ENCODE peak calls at places on chromosomes 2 and 18, in four cellular contexts. One of them, this sample, is unnamed.
A peak's percentile ranks its signal among the peaks of the same experiment; 100 is the strongest.

GRCh38 chr2:204529795-204530463 is 15.3 kb upstream of the PARD3B start:
- DNase-seq in K562: no peak
- DNase-seq in H1: no peak
- DNase-seq in HepG2: no peak
- DNase-seq in this sample: no peak

GRCh38 chr2:152523091-152523490 is 188.1 kb downstream of the FMNL2 start:
- DNase-seq in K562: no peak
- DNase-seq in H1: no peak
- DNase-seq in HepG2: no peak
- DNase-seq in this sample: peak; percentile 61

GRCh38 chr2:170845343-170845742 is 28.7 kb downstream of the GAD1 start:
- DNase-seq in H1: peak; percentile 80
- DNase-seq in K562: peak; percentile 51
- DNase-seq in HepG2: no peak
- DNase-seq in this sample: no peak

GRCh38 chr2:24315669-24316068 is 44.7 kb downstream of the ITSN2 start:
- DNase-seq in H1: no peak
- DNase-seq in K562: no peak
- DNase-seq in HepG2: no peak
- DNase-seq in this sample: no peak

GRCh38 chr2:120346667-120347358 is 877 bp downstream of the INHBB start:
- DNase-seq in H1: peak; percentile 63
- DNase-seq in HepG2: no peak
- DNase-seq in K562: no peak
- DNase-seq in this sample: peak; percentile 13

GRCh38 chr2:108640731-108641130 is 78.6 kb upstream of the RANBP2 start:
- DNase-seq in HepG2: no peak
- DNase-seq in H1: no peak
- DNase-seq in K562: no peak
- DNase-seq in this sample: peak; percentile 38

GRCh38 chr2:28390857-28391563 is 1.6 kb upstream of the FOSL2 start:
- DNase-seq in HepG2: no peak
- DNase-seq in H1: peak; percentile 77
- DNase-seq in K562: no peak
- DNase-seq in this sample: peak; percentile 89

GRCh38 chr18:23151414-23152099 is 16.3 kb downstream of the CABLES1 start:
- DNase-seq in H1: no peak
- DNase-seq in K562: peak; percentile 40
- DNase-seq in HepG2: no peak
- DNase-seq in this sample: no peak

GRCh38 chr2:83055338-83056010 is 1403.6 kb downstream of the SUCLG1 start:
- DNase-seq in K562: no peak
- DNase-seq in HepG2: no peak
- DNase-seq in H1: no peak
- DNase-seq in this sample: peak; percentile 93

GRCh38 chr18:45161850-45162249 is 453.4 kb upstream of the SLC14A2 start:
- DNase-seq in K562: no peak
- DNase-seq in HepG2: no peak
- DNase-seq in H1: no peak
- DNase-seq in this sample: no peak

GRCh38 chr18:73841661-73842060 is 306.0 kb downstream of the FBXO15 start:
- DNase-seq in HepG2: no peak
- DNase-seq in H1: no peak
- DNase-seq in K562: no peak
- DNase-seq in this sample: no peak

GRCh38 chr18:8811115-8811514 is 105.8 kb downstream of the MTCL1 start:
- DNase-seq in K562: no peak
- DNase-seq in H1: no peak
- DNase-seq in HepG2: no peak
- DNase-seq in this sample: no peak

GRCh38 chr2:111207892-111208291 is 87.2 kb downstream of the BCL2L11 start:
- DNase-seq in K562: no peak
- DNase-seq in HepG2: no peak
- DNase-seq in H1: no peak
- DNase-seq in this sample: no peak

GRCh38 chr2:8138923-8139667 is 542.8 kb upstream of the ID2 start:
- DNase-seq in H1: no peak
- DNase-seq in HepG2: peak; percentile 99
- DNase-seq in K562: no peak
- DNase-seq in this sample: no peak

GRCh38 chr2:85773692-85774091 is 19.9 kb downstream of the ATOH8 start:
- DNase-seq in K562: no peak
- DNase-seq in HepG2: no peak
- DNase-seq in H1: no peak
- DNase-seq in this sample: no peak
- H3K9ac ChIP-seq in K562: no peak overlapping the region
- H3K9ac ChIP-seq in HepG2: no peak overlapping the region
- H3K9ac ChIP-seq in H1: no peak overlapping the region
- H3K9ac ChIP-seq in this sample: peak overlapping the region; percentile 88

GRCh38 chr18:76822510-76823165 is at the start of gene ZNF236:
- DNase-seq in K562: peak; percentile 80
- DNase-seq in HepG2: peak; percentile 35
- DNase-seq in H1: peak; percentile 69
- DNase-seq in this sample: peak; percentile 44

GRCh38 chr18:76821356-76821874 is 942 bp upstream of the ZNF236 start:
- DNase-seq in H1: no peak
- DNase-seq in HepG2: no peak
- DNase-seq in K562: no peak
- DNase-seq in this sample: no peak

GRCh38 chr18:76823166-76823539 is 796 bp downstream of the ZNF236 start:
- DNase-seq in HepG2: no peak
- DNase-seq in H1: peak; percentile 49
- DNase-seq in K562: no peak
- DNase-seq in this sample: no peak

GRCh38 chr18:76823574-76823973 is 1.2 kb downstream of the ZNF236 start:
- DNase-seq in K562: peak; percentile 65
- DNase-seq in H1: peak; percentile 66
- DNase-seq in HepG2: no peak
- DNase-seq in this sample: no peak

DNA sequence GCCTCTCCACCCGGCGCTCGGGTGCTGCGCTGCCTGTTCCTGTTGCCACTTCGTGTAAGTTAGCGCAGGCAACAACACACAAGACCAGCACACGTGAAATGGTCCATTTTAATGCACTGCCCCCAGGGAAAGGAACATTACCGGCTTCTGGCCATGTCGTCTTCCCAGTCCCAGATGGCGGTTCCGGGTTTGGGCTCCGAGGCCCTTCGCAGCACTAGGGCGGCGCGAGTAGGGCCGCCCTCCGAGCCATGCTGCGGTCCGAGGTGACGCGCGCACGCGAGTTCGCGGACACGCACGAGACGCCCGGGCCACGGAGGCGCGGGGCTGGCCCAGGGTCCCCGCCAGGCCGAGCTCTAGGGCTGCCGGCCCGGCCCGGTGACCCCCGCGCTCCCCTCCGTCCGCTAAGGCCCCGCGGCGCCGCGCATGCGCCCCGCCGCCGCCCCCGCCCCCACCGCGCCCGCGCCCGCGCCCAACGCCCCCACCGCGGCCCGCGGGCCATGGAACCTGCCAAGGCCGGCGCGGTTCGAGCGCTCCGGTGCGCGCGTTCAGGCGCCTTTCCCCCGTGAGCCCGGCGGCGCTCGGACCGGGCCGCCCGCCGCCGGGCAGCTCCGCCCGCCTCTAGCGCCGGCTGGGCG is 365 bp upstream of the ZNF236 start:
- DNase-seq in HepG2: no peak
- DNase-seq in K562: peak; percentile 85
- DNase-seq in H1: peak; percentile 58
- DNase-seq in this sample: peak; percentile 69
- TF ChIP-seq JUN in HepG2: no peak
- TF ChIP-seq JUN in K562: no peak
- TF ChIP-seq JUN in H1: no peak
- TF ChIP-seq JUN in this sample: no peak

DNA sequence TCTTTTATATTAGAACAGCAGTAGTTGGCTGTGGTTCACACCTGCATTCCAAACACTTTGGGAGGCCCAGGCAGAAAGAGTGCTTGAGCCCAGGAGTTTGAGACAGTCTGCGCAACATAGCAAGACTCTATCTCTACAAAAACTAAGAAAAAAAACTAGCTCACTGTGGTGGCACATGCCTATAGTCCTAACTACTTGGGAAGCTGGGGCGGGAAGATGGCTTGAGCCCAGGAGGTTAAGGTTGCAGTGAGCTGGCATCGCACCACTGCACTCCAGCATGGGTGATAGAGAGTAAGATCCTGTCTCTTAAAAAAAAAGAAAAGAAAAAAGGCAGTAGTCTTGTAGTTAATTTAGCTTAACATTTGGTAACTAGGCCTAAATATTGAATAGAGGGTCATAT is 136.6 kb downstream of the AGPS start:
- DNase-seq in H1: no peak
- DNase-seq in K562: no peak
- DNase-seq in HepG2: no peak
- DNase-seq in this sample: no peak
- H3K4me1 ChIP-seq in H1: no peaks in the 10 kb centered on the region
- H3K4me1 ChIP-seq in K562: no peaks in the 10 kb centered on the region
- H3K4me1 ChIP-seq in HepG2: no peaks in the 10 kb centered on the region
- H3K4me1 ChIP-seq in this sample: no peaks in the 10 kb centered on the region

DNA sequence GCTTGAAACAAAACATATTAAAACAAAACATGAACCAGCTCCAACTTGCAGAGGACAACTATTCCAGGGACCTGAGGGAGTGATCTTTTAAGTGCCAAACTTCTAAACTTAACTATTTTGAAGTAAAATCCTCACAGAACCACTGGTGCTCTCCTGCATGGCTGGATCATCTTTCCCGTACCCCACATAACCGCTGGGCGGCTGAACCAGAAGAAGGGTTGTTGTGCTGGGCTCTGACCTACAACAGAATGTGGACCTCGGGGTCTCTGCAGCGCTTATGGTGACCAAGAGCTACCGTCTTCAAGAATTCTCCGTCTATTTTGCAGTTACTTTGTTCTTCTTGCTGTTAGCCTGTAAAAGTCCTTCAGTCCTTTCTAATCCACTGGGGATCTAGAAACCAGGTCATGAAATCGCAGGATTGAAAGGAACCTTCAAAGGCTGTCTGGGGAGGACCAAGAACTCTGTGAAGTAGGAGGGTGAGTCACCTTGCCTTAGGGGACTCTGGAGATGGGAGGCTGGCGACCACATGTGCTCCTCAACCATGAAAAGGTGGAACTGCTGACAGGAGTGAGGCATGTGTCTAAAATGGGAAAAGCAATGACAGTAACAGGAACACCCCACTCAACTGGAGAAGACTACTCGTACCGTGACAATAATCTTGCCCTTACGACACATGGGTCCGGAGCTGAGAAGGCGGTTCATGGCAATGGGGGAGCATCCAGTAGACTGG is 46.6 kb downstream of the HDLBP start:
- DNase-seq in K562: no peak
- DNase-seq in HepG2: no peak
- DNase-seq in H1: no peak
- DNase-seq in this sample: no peak
- H3K9ac ChIP-seq in K562: no peak overlapping the region
- H3K9ac ChIP-seq in HepG2: no peak overlapping the region
- H3K9ac ChIP-seq in H1: no peak overlapping the region
- H3K9ac ChIP-seq in this sample: no peak overlapping the region

DNA sequence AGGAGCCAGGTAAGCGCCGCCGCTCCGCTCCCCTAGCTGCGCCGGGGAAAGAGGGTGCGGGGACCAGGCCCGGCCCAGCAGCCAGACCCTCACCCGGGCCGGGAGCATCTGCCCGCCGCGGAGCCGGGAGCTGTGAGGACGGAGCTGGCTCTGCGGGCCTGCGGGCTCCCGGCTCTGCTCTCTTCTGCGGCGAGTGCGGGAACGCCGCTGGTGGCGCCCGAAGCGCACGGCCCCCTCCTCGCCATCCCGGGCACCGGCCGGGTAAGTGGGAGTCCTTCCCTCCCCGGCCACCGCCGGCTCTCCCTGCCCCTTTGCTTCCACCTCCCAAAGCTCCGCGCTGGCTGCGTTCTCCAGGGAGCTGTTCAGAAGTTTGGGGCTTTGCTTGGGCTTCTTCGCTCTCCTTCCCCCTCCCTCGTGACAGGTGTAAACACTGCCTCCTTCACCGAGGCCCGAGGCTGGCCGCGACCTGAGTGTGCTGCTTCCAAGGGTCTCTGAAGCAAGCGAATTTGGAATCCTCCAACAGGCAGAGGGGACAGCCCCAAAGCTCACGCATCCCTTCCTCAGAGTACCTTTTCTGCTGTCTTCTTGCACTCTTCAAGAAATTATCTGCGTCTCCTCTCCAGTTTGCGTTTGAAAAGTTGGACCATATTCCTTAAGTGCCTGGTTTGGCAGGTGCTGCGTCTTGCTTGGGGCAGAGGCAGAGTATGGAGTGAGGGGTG is 635 bp downstream of the AFTPH start:
- DNase-seq in H1: no peak
- DNase-seq in K562: no peak
- DNase-seq in HepG2: peak; percentile 30
- DNase-seq in this sample: no peak
- TF ChIP-seq JUN in H1: no peak
- TF ChIP-seq JUN in K562: peak; percentile 29
- TF ChIP-seq JUN in HepG2: no peak
- TF ChIP-seq JUN in this sample: no peak

GRCh38 chr2:138244400-138245001 is 257.1 kb upstream of the SPOPL start:
- DNase-seq in H1: no peak
- DNase-seq in K562: no peak
- DNase-seq in HepG2: no peak
- DNase-seq in this sample: no peak
- H3K4me1 ChIP-seq in H1: no peaks in the 10 kb centered on the region
- H3K4me1 ChIP-seq in K562: no peaks in the 10 kb centered on the region
- H3K4me1 ChIP-seq in HepG2: peaks cover 15% of the 10 kb centered on the region
- H3K4me1 ChIP-seq in this sample: no peaks in the 10 kb centered on the region

This sample was measured in endothelial cell of umbilical vein.